ENCODE peak calls at places on chromosomes 16 and 17, in ten cellular contexts. A is MCF 10A, P is lower leg skin, X is spleen, Q is upper lobe of right lung, Z is breast epithelium, I is astrocyte of the cerebellum, N is adrenal gland, O is GM12865, J is transverse colon. L is an unnamed sample.
A peak's percentile ranks its signal among the peaks of the same experiment; 100 is the strongest.

GRCh38 chr16:23248261-23249194 is 53.6 kb upstream of the SCNN1B start:
- DNase-seq in A (peak; percentile 91), P (peak; percentile 71), X (no peak), Q (no peak), Z (peak; percentile 63), I (no peak), N (no peak), O (no peak), J (no peak), L (no peak)

GRCh38 chr17:42548070-42548837 is 4.5 kb upstream of the HSD17B1 start:
- DNase-seq in A (peak; percentile 68), P (no peak), X (peak; percentile 94), Q (peak; percentile 93), Z (peak; percentile 75), I (no peak), N (peak; percentile 79), O (peak; percentile 89), J (peak; percentile 93), L (peak; percentile 89)

GRCh38 chr17:81456091-81456490 is 56.5 kb downstream of the ACTG1 start:
- DNase-seq in A (no peak), P (no peak), X (no peak), Q (no peak), Z (no peak), I (no peak), N (no peak), O (no peak), J (no peak), L (no peak)

GRCh38 chr16:57764341-57765159 is 29.0 kb downstream of the KATNB1 start:
- DNase-seq in A (peak; percentile 88), P (no peak), X (no peak), Q (no peak), Z (no peak), I (peak; percentile 13), N (peak; percentile 76), O (peak; percentile 69), J (no peak), L (peak; percentile 39)

GRCh38 chr16:31092330-31092729 is 2.3 kb downstream of the VKORC1 start:
- DNase-seq in A (no peak), P (no peak), X (peak; percentile 48), Q (no peak), Z (no peak), I (no peak), N (no peak), O (no peak), J (no peak), L (no peak)

GRCh38 chr17:33927732-33928133 is 327.4 kb upstream of the CCL2 start:
- DNase-seq in A (no peak), P (no peak), X (no peak), Q (no peak), Z (no peak), I (no peak), N (no peak), O (peak; percentile 20), J (no peak), L (no peak)

GRCh38 chr16:75379911-75380847 is 53.1 kb downstream of the CFDP1 start:
- DNase-seq in A (no peak), P (no peak), X (no peak), Q (no peak), Z (no peak), I (no peak), N (no peak), O (peak; percentile 87), J (peak; percentile 44), L (peak; percentile 54)

GRCh38 chr16:85276741-85277140 is 164.5 kb upstream of the CIBAR2 start:
- DNase-seq in A (no peak), P (no peak), X (no peak), Q (no peak), Z (no peak), I (no peak), N (no peak), O (no peak), J (no peak), L (no peak)

GRCh38 chr17:31538080-31538762 is 146.7 kb downstream of the RAB11FIP4 start:
- DNase-seq in A (no peak), P (no peak), X (peak; percentile 86), Q (no peak), Z (no peak), I (no peak), N (no peak), O (peak; percentile 84), J (peak; percentile 66), L (no peak)

GRCh38 chr16:79599837-79600635 is 501 bp downstream of the MAF start:
- DNase-seq in A (peak; percentile 30), P (peak; percentile 92), X (peak; percentile 91), Q (peak; percentile 85), Z (peak; percentile 36), I (no peak), N (peak; percentile 59), O (peak; percentile 23), J (no peak), L (peak; percentile 73)

GRCh38 chr17:15485045-15485444 is 17.6 kb upstream of the CDRT4 start:
- DNase-seq in A (no peak), P (no peak), X (no peak), Q (no peak), Z (no peak), I (no peak), N (no peak), O (no peak), J (no peak), L (no peak)

GRCh38 chr16:2819939-2820835 is 3.1 kb downstream of the PRSS21 start:
- DNase-seq in A (no peak), P (no peak), X (peak; percentile 51), Q (peak; percentile 60), Z (no peak), I (no peak), N (no peak), O (no peak), J (peak; percentile 6), L (peak; percentile 40)

GRCh38 chr16:84699147-84699711 is 571 bp upstream of the USP10 start:
- DNase-seq in A (no peak), P (no peak), X (no peak), Q (no peak), Z (no peak), I (no peak), N (peak; percentile 10), O (no peak), J (peak; percentile 17), L (no peak)

GRCh38 chr17:17971431-17972125 is 622 bp downstream of the TOM1L2 start:
- DNase-seq in A (no peak), P (peak; percentile 90), X (peak; percentile 93), Q (peak; percentile 82), Z (peak; percentile 35), I (no peak), N (peak; percentile 64), O (peak; percentile 10), J (peak; percentile 48), L (peak; percentile 77)

GRCh38 chr16:46844771-46845170 is 13.8 kb upstream of the C16orf87 start:
- DNase-seq in A (no peak), P (no peak), X (peak; percentile 9), Q (no peak), Z (no peak), I (no peak), N (no peak), O (no peak), J (no peak), L (no peak)

GRCh38 chr17:63435681-63436522 is 10.2 kb downstream of the CYB561 start:
- DNase-seq in A (no peak), P (no peak), X (no peak), Q (peak; percentile 77), Z (peak; percentile 44), I (no peak), N (peak; percentile 26), O (peak; percentile 39), J (peak; percentile 42), L (no peak)
- TF ChIP-seq CTCF in A (peak; percentile 16), P (no peak), X (no peak), Q (peak; percentile 8), Z (no peak), I (no peak), N (no peak), O (peak; percentile 17), J (peak; percentile 49), L (no peak)

GRCh38 chr17:73231841-73232586 is 29.7 kb downstream of the CPSF4L start:
- DNase-seq in A (peak; percentile 93), P (peak; percentile 99), X (peak; percentile 99), Q (peak; percentile 99), Z (peak; percentile 94), I (peak; percentile 78), N (peak; percentile 94), O (peak; percentile 98), J (peak; percentile 97), L (peak; percentile 98)

GRCh38 chr17:73232587-73233373 is 28.9 kb downstream of the CPSF4L start:
- DNase-seq in A (peak; percentile 43), P (peak; percentile 88), X (peak; percentile 92), Q (peak; percentile 75), Z (no peak), I (no peak), N (peak; percentile 29), O (peak; percentile 65), J (peak; percentile 48), L (peak; percentile 61)

GRCh38 chr17:73240561-73240960 is 21.1 kb downstream of the CPSF4L start:
- DNase-seq in A (no peak), P (no peak), X (no peak), Q (no peak), Z (no peak), I (no peak), N (peak; percentile 48), O (no peak), J (no peak), L (no peak)

GRCh38 chr17:73234746-73235145 is 26.9 kb downstream of the CPSF4L start:
- DNase-seq in A (no peak), P (no peak), X (no peak), Q (no peak), Z (no peak), I (no peak), N (no peak), O (no peak), J (peak; percentile 48), L (no peak)

GRCh38 chr17:73237714-73238113 is 24.0 kb downstream of the CPSF4L start:
- DNase-seq in A (no peak), P (no peak), X (no peak), Q (no peak), Z (no peak), I (no peak), N (no peak), O (no peak), J (no peak), L (no peak)
- TF ChIP-seq CTCF in A (no peak), P (no peak), X (no peak), Q (no peak), Z (no peak), I (no peak), N (no peak), O (no peak), J (no peak), L (no peak)

GRCh38 chr17:44219126-44219635 is 294 bp downstream of the UBTF start:
- DNase-seq in A (peak; percentile 71), P (peak; percentile 93), X (no peak), Q (peak; percentile 88), Z (peak; percentile 49), I (peak; percentile 31), N (peak; percentile 68), O (peak; percentile 89), J (peak; percentile 69), L (peak; percentile 81)
- TF ChIP-seq CTCF in A (peak; percentile 41), P (no peak), X (peak; percentile 69), Q (peak; percentile 44), Z (peak; percentile 12), I (peak; percentile 30), N (peak; percentile 72), O (peak; percentile 54), J (peak; percentile 17), L (peak; percentile 37)

GRCh38 chr17:58960068-58960467 is 146.6 kb downstream of the TRIM37 start:
- DNase-seq in A (peak; percentile 60), P (no peak), X (no peak), Q (no peak), Z (no peak), I (peak; percentile 82), N (peak; percentile 43), O (peak; percentile 61), J (no peak), L (no peak)
- TF ChIP-seq CTCF in A (peak; percentile 11), P (no peak), X (no peak), Q (peak; percentile 22), Z (peak; percentile 20), I (peak; percentile 48), N (no peak), O (peak; percentile 13), J (no peak), L (peak; percentile 18)

GRCh38 chr16:61148930-61149329 is 887.3 kb downstream of the CDH8 start:
- DNase-seq in A (peak; percentile 1), P (no peak), X (no peak), Q (no peak), Z (no peak), I (no peak), N (no peak), O (peak; percentile 1), J (no peak), L (no peak)
- TF ChIP-seq CTCF in A (peak; percentile 23), P (no peak), X (no peak), Q (no peak), Z (no peak), I (no peak), N (no peak), O (no peak), J (no peak), L (no peak)